ENCODE peak calls at places on chromosomes 2 and 18, in nine cellular contexts. B, M, K, R, E, Y, D, N and L are unnamed samples. For H3K27me3, the result is how much of the 10 kb centered on the place peaks cover.

GRCh38 chr2:240817496-240818292 is 2.3 kb downstream of the KIF1A start:
- DNase-seq in B (no peak), K (no peak), N (peak), M (peak), R (peak), Y (no peak), D (no peak), E (no peak), L (peak)

GRCh38 chr2:7010376-7010775 is 93.2 kb downstream of the RNF144A start:
- DNase-seq in E (no peak), R (peak), N (no peak), Y (no peak), K (no peak), M (no peak), D (peak), B (peak), L (no peak)

GRCh38 chr2:199704358-199705238 is 146.4 kb downstream of the FTCDNL1 start:
- DNase-seq in R (peak), D (no peak), B (no peak), N (no peak), E (no peak), Y (no peak), K (peak), M (no peak), L (no peak)

GRCh38 chr2:31012384-31012783 is 125.9 kb downstream of the GALNT14 start:
- DNase-seq in D (no peak), E (no peak), K (peak), Y (no peak), N (no peak), B (no peak), R (no peak), M (no peak), L (no peak)

GRCh38 chr2:109020217-109020637 is 31.2 kb upstream of the EDAR start:
- DNase-seq in E (no peak), N (no peak), D (peak), B (no peak), M (no peak), Y (no peak), K (no peak), R (no peak), L (no peak)

GRCh38 chr2:160126315-160126714 is 63.9 kb upstream of the PLA2R1 start:
- DNase-seq in M (no peak), B (no peak), E (no peak), D (no peak), R (no peak), Y (no peak), K (no peak), N (peak), L (no peak)

GRCh38 chr2:85577386-85578242 is at the start of gene VAMP8:
- DNase-seq in R (no peak), E (peak), N (peak), K (peak), D (no peak), Y (peak), M (no peak), B (no peak), L (peak)

GRCh38 chr2:70886541-70886987 is 49.1 kb upstream of the ATP6V1B1 start:
- DNase-seq in M (no peak), N (no peak), E (no peak), D (no peak), Y (no peak), K (no peak), R (no peak), B (no peak), L (no peak)

GRCh38 chr18:79577451-79578395 is 101.9 kb upstream of the CTDP1 start:
- DNase-seq in E (peak), B (peak), R (no peak), K (no peak), Y (no peak), N (peak), M (peak), D (peak), L (peak)

GRCh38 chr2:179104736-179105135 is 54.8 kb upstream of the CCDC141 start:
- DNase-seq in M (no peak), N (no peak), B (no peak), K (peak), D (peak), E (no peak), Y (no peak), R (no peak), L (no peak)

GRCh38 chr2:120017201-120017600 is 4.3 kb downstream of the EPB41L5 start:
- DNase-seq in E (no peak), D (no peak), N (no peak), Y (no peak), R (no peak), B (no peak), M (no peak), K (no peak), L (no peak)

GRCh38 chr2:196170681-196171247 is 614 bp downstream of the STK17B start:
- DNase-seq in B (no peak), R (peak), Y (peak), D (peak), N (peak), E (peak), K (peak), M (peak), L (peak)

GRCh38 chr2:237567276-237568029 is 1.1 kb downstream of the PRLH start:
- DNase-seq in K (no peak), Y (no peak), N (no peak), M (no peak), B (no peak), R (no peak), E (no peak), D (no peak), L (peak)

GRCh38 chr2:237564526-237565131 is 1.7 kb upstream of the PRLH start:
- DNase-seq in R (no peak), Y (no peak), D (no peak), K (no peak), M (no peak), E (no peak), N (no peak), B (no peak), L (peak)

GRCh38 chr2:237565974-237566373 is 400 bp upstream of the PRLH start:
- DNase-seq in N (no peak), Y (no peak), K (no peak), B (no peak), D (no peak), M (no peak), R (no peak), E (no peak), L (no peak)

GRCh38 chr2:237568121-237568660 is 1.8 kb downstream of the PRLH start:
- DNase-seq in N (no peak), E (no peak), K (no peak), Y (no peak), R (no peak), B (no peak), D (no peak), M (no peak), L (no peak)

DNA sequence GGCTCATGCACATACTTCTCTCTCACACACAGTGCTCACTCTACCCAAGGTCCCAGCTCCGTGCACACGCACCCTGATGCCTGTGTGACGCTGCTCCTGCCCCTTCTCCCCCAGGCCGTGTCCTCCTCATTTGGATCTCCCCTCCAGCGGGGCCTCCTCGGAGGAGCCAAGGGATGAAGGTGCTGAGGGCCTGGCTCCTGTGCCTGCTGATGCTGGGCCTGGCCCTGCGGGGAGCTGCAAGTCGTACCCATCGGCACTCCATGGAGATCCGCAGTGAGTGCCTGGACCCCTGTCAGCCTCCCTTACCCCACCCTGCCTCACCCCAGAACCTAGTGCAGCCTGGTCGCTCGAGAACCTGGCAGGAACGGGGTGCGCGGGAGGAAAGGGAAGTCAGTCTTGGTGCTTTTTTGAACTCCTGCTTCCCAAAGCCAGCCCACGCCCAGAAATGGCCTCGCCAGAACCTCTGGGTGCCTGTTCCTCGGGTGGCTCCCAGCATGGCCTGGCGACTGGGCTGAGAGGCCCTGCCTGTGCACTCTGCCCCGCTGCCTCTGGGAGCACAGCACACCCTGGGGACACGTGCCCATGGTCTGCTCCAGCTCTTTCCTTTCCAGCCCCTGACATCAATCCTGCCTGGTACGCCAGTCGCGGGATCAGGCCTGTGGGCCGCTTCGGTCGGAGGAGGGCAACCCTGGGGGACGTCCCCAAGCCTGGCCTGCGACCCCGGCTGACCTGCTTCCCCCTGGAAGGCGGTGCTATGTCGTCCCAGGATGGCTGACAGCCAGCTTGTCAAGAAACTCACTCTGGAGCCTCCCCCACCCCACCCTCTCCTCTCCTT is at the start of gene PRLH:
- DNase-seq in Y (no peak), E (no peak), R (no peak), D (no peak), K (no peak), B (peak), N (no peak), M (no peak), L (peak)
- H3K27me3 ChIP-seq in Y (under half), E (under half), R (under half), D (under half), K (under half), B (under half), N (under half), M (under half), L (under half)

DNA sequence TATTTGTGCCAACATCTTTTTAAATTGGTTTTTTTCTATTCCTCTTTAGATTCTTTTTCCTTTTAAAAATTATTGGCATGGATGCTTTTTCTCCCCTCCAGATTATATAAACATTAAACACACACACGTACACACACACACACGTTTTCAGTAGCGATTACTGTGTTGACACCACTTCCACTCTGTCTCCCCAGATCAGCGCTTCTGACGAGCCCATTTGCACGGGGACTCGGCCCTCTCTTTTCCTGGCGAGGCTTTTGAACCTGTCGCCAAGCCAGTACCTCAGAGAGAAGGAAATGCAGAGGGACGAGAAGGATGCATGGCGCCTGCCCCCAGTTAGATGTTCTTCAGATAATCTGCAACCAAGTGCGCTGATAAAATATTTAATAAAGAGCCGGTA is 1.1 kb upstream of the TBR1 start:
- DNase-seq in E (no peak), K (no peak), M (no peak), D (no peak), R (no peak), N (no peak), B (no peak), Y (no peak), L (no peak)
- H3K27me3 ChIP-seq in E (under half), K (under half), M (half or more), D (half or more), R (half or more), N (half or more), B (under half), Y (half or more), L (under half)

GRCh38 chr2:239456940-239457339 is 56.1 kb upstream of the HDAC4 start:
- DNase-seq in Y (no peak), R (peak), N (no peak), D (no peak), E (no peak), M (no peak), B (no peak), K (no peak), L (no peak)

GRCh38 chr2:239459581-239459980 is 58.8 kb upstream of the HDAC4 start:
- DNase-seq in N (peak), E (no peak), D (no peak), M (no peak), B (no peak), K (no peak), Y (no peak), R (peak), L (no peak)

GRCh38 chr2:239457586-239458445 is 57.0 kb upstream of the HDAC4 start:
- DNase-seq in E (no peak), N (no peak), M (no peak), Y (no peak), D (no peak), R (peak), K (no peak), B (no peak), L (no peak)

GRCh38 chr2:239460780-239461179 is 60.0 kb upstream of the HDAC4 start:
- DNase-seq in K (no peak), R (peak), M (no peak), Y (no peak), B (no peak), E (peak), N (no peak), D (no peak), L (no peak)

DNA sequence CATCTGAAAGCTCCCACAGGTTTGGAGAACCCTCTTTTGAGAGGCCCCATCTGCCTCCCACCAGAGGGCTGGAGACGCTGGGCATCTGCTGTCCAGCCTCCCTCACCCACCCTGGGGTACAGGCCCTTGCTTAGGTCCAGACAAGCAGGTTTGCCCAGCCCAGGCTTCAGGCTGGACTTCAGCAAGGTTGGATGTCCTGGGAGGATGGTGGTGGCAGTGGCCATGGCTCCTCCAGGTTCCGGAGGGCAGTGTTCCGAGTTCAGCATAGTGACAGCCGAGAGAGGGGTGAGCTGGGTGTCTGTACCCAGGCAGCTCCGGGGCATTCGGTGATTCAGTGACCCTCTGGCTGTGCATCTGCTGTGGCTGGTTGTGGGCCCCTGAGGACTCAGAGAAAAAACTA is 58.2 kb upstream of the HDAC4 start:
- DNase-seq in E (no peak), N (peak), R (peak), B (no peak), Y (no peak), M (no peak), D (no peak), K (no peak), L (no peak)
- H3K27me3 ChIP-seq in E (under half), N (under half), R (under half), B (under half), Y (under half), M (under half), D (under half), K (under half), L (under half)

DNA sequence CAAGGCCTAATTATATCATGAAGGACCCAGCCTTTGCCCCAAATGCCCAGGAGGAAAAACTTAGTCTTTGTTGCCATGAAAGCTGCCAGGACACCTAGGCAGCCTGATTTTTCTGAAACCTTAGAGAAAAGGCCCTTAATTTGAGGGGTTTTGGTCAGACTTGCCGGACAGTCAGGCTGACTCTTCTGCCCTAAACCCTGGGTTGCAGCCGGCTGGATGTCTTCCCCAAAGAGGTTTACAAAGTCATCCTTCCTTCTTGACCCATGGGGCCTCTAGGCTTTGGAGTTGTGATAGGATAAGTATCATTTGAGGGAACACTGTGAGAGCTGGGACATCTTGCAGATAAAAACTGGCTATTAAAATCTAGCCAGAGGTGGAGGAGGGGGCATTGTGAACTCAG is 2.4 kb upstream of the HOXD1 start:
- DNase-seq in R (no peak), M (no peak), K (no peak), D (no peak), E (no peak), B (no peak), Y (no peak), N (no peak), L (no peak)
- H3K27me3 ChIP-seq in R (under half), M (half or more), K (under half), D (under half), E (under half), B (under half), Y (half or more), N (half or more), L (under half)

GRCh38 chr2:15936277-15937104 is 3.9 kb upstream of the MYCN start:
- DNase-seq in M (no peak), R (no peak), B (no peak), N (no peak), D (no peak), K (no peak), Y (no peak), E (no peak), L (no peak)

GRCh38 chr2:15938803-15939555 is 1.4 kb upstream of the MYCN start:
- DNase-seq in B (no peak), E (no peak), M (no peak), D (no peak), Y (no peak), N (no peak), K (no peak), R (no peak), L (no peak)

GRCh38 chr2:15937105-15937881 is 3.1 kb upstream of the MYCN start:
- DNase-seq in E (no peak), N (no peak), B (no peak), D (no peak), R (no peak), K (no peak), M (no peak), Y (no peak), L (no peak)

GRCh38 chr2:15939556-15939853 is 845 bp upstream of the MYCN start:
- DNase-seq in D (no peak), N (peak), Y (no peak), M (peak), K (no peak), B (no peak), E (peak), R (no peak), L (peak)

GRCh38 chr2:15937882-15938802 is 2.2 kb upstream of the MYCN start:
- DNase-seq in D (no peak), Y (no peak), E (no peak), R (no peak), K (no peak), B (no peak), N (no peak), M (no peak), L (no peak)
- H3K27me3 ChIP-seq in D (under half), Y (under half), E (under half), R (under half), K (under half), B (under half), N (half or more), M (half or more), L (under half)

GRCh38 chr2:167484875-167485274 is 596.6 kb downstream of the XIRP2 start:
- DNase-seq in K (peak), Y (no peak), D (no peak), B (no peak), N (no peak), M (no peak), R (no peak), E (no peak), L (no peak)

GRCh38 chr2:167480232-167480985 is 592.1 kb downstream of the XIRP2 start:
- DNase-seq in Y (no peak), D (no peak), E (no peak), M (no peak), K (no peak), R (no peak), N (no peak), B (no peak), L (no peak)

GRCh38 chr2:167478196-167478595 is 589.9 kb downstream of the XIRP2 start:
- DNase-seq in K (no peak), Y (no peak), R (no peak), N (no peak), B (no peak), E (no peak), D (no peak), M (no peak), L (no peak)

GRCh38 chr2:167480986-167481309 is 592.7 kb downstream of the XIRP2 start:
- DNase-seq in K (no peak), E (no peak), B (no peak), R (no peak), M (no peak), Y (no peak), D (no peak), N (no peak), L (no peak)
- H3K27me3 ChIP-seq in K (under half), E (under half), B (under half), R (under half), M (under half), Y (under half), D (under half), N (under half), L (under half)